ENCODE peak calls at places on chromosomes 2 and 18, in seven cellular contexts. D, V, M, K, O, A and B are unnamed samples.
A peak's percentile ranks its signal among the peaks of the same experiment; 100 is the strongest.

GRCh38 chr2:230011617-230012016 is 57.1 kb downstream of the SLC16A14 start:
- DNase-seq in D (no peak), V (no peak), M (no peak), K (no peak), O (no peak), A (no peak), B (no peak)

GRCh38 chr18:48061781-48062570 is 131.5 kb upstream of the SMAD2 start:
- DNase-seq in D (no peak), V (no peak), M (no peak), K (no peak), O (no peak), A (no peak), B (no peak)

GRCh38 chr2:43022896-43023295 is 203.5 kb downstream of the ZFP36L2 start:
- DNase-seq in D (no peak), V (no peak), M (no peak), K (no peak), O (no peak), A (no peak), B (no peak)

GRCh38 chr2:197576631-197577030 is 60.8 kb downstream of the MOB4 start:
- DNase-seq in D (no peak), V (no peak), M (no peak), K (no peak), O (peak; percentile 18), A (no peak), B (no peak)

GRCh38 chr2:228628682-228629081 is 447.2 kb upstream of the SPHKAP start:
- DNase-seq in D (no peak), V (no peak), M (no peak), K (no peak), O (no peak), A (no peak), B (no peak)

GRCh38 chr2:192410319-192410718 is 215.6 kb upstream of the TMEFF2 start:
- DNase-seq in D (no peak), V (no peak), M (no peak), K (no peak), O (no peak), A (no peak), B (no peak)

GRCh38 chr18:12679183-12679786 is 21.4 kb upstream of the SPIRE1 start:
- DNase-seq in D (no peak), V (no peak), M (no peak), K (no peak), O (no peak), A (no peak), B (no peak)

GRCh38 chr2:205659922-205660321 is 22.4 kb upstream of the NRP2 start:
- DNase-seq in D (no peak), V (no peak), M (no peak), K (no peak), O (no peak), A (peak; percentile 10), B (no peak)

GRCh38 chr2:63643486-63643885 is 54.7 kb downstream of the MDH1 start:
- DNase-seq in D (no peak), V (no peak), M (no peak), K (no peak), O (no peak), A (no peak), B (no peak)

GRCh38 chr2:239124152-239124899 is 276.4 kb downstream of the TWIST2 start:
- DNase-seq in D (no peak), V (no peak), M (no peak), K (no peak), O (no peak), A (no peak), B (no peak)

GRCh38 chr2:45370367-45370766 is 240.7 kb downstream of the SRBD1 start:
- DNase-seq in D (no peak), V (no peak), M (no peak), K (no peak), O (no peak), A (no peak), B (no peak)

GRCh38 chr2:58428553-58429284 is 187.6 kb upstream of the FANCL start:
- DNase-seq in D (peak; percentile 91), V (no peak), M (no peak), K (no peak), O (no peak), A (peak; percentile 82), B (no peak)

GRCh38 chr2:234463626-234464290 is 33.1 kb downstream of the ARL4C start:
- DNase-seq in D (peak; percentile 73), V (no peak), M (no peak), K (no peak), O (no peak), A (no peak), B (no peak)

GRCh38 chr2:189406612-189407011 is 34.7 kb upstream of the WDR75 start:
- DNase-seq in D (no peak), V (no peak), M (no peak), K (no peak), O (no peak), A (no peak), B (no peak)

GRCh38 chr2:168517801-168518200 is 61.7 kb downstream of the CERS6 start:
- DNase-seq in D (no peak), V (no peak), M (no peak), K (no peak), O (no peak), A (no peak), B (no peak)

GRCh38 chr2:178895171-178895570 is 87.9 kb upstream of the TTN start:
- DNase-seq in D (no peak), V (no peak), M (no peak), K (no peak), O (no peak), A (no peak), B (no peak)

GRCh38 chr2:508121-508520 is 169.1 kb downstream of the TMEM18 start:
- DNase-seq in D (no peak), V (no peak), M (no peak), K (no peak), O (no peak), A (no peak), B (no peak)

GRCh38 chr2:503288-503999 is 173.8 kb downstream of the TMEM18 start:
- DNase-seq in D (no peak), V (no peak), M (no peak), K (no peak), O (no peak), A (no peak), B (no peak)

GRCh38 chr2:506866-507265 is 170.3 kb downstream of the TMEM18 start:
- DNase-seq in D (no peak), V (no peak), M (no peak), K (no peak), O (no peak), A (peak; percentile 26), B (no peak)

GRCh38 chr2:502831-503230 is 174.4 kb downstream of the TMEM18 start:
- DNase-seq in D (no peak), V (no peak), M (no peak), K (no peak), O (no peak), A (no peak), B (no peak)

DNA sequence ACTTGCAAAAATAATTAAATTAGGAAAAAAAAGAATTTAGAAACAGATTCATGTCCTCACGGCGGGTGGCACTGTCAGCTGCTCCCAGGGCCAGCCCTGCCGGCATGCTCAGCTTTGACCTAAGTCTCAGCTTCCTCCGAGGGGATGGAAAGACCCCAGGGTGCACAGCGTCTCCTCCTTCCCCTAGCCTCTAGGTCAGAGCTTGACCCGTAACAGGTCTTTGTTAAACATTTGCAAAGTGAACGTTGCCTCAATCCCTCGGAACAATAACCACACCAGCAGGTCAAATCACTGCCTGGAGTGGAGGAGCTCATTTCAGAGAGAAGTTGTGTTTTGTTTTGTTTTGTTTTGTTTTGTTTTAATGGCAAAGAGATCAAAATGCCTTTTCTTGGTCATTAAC is 171.3 kb downstream of the TMEM18 start:
- DNase-seq in D (no peak), V (no peak), M (no peak), K (no peak), O (no peak), A (peak; percentile 48), B (no peak)
- TF ChIP-seq JUND in D (no peak), V (no peak), M (no peak), K (no peak), O (no peak), A (no peak), B (no peak)

DNA sequence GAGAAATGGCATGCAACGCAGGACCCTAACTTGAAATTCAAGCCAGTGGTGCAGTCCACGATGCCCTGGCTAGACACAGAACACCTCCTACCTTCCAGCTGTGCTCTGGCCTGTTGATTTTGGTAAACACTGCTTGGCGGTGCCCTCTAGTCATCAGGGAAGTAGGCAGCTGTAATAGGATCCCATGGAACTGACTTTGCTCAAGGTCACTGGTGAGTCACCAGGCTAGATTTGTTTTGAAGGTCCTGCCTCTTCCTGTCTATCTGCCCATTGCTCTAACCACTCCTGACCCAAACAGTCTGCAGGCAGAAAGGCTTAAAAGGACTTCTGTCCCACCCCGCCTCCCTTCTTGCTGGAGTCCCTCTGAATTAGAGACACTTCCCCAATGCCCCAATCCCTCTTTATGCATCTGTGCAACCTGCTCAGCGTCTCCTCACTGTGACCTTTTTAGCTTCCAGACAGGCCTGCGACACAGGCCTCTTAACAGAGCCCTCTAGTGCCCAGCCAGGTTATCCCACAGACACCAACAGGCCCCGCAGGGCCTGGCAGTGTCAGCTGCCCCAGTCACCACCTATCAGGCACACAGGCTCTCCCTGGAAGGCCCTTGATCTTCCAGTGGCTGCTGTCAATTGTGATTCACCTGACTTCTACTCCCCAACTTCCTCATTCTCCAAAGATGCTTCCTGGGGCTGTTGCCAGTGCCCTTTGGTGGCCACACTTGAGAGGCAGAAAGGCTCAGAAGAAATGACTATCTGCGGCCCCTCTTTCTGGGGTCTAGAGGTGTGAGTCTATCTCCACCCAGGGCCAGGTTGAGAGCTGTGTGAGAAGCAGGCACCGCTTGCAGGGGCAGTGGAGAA is 5.2 kb downstream of the TMEM127 start:
- DNase-seq in D (peak; percentile 81), V (peak; percentile 56), M (peak; percentile 82), K (no peak), O (peak; percentile 100), A (peak; percentile 57), B (peak; percentile 72)
- TF ChIP-seq JUND in D (peak; percentile 68), V (peak; percentile 93), M (peak; percentile 81), K (no peak), O (peak; percentile 99), A (no peak), B (no peak)

GRCh38 chr18:79947054-79947755 is 4.2 kb downstream of the SLC66A2 start:
- DNase-seq in D (no peak), V (no peak), M (no peak), K (no peak), O (no peak), A (no peak), B (peak; percentile 42)
- TF ChIP-seq JUND in D (no peak), V (no peak), M (no peak), K (no peak), O (no peak), A (no peak), B (no peak)

GRCh38 chr2:149170911-149171310 is 132.4 kb downstream of the LYPD6B start:
- DNase-seq in D (no peak), V (no peak), M (no peak), K (no peak), O (no peak), A (no peak), B (no peak)

GRCh38 chr2:149166958-149167810 is 128.7 kb downstream of the LYPD6B start:
- DNase-seq in D (no peak), V (no peak), M (peak; percentile 10), K (peak; percentile 67), O (no peak), A (no peak), B (peak; percentile 29)

GRCh38 chr2:149170156-149170555 is 131.7 kb downstream of the LYPD6B start:
- DNase-seq in D (no peak), V (no peak), M (no peak), K (no peak), O (no peak), A (no peak), B (no peak)

GRCh38 chr2:149169653-149170052 is 131.2 kb downstream of the LYPD6B start:
- DNase-seq in D (no peak), V (no peak), M (peak; percentile 83), K (no peak), O (no peak), A (no peak), B (peak; percentile 72)

GRCh38 chr2:149167941-149168340 is 129.4 kb downstream of the LYPD6B start:
- DNase-seq in D (no peak), V (no peak), M (no peak), K (no peak), O (no peak), A (no peak), B (no peak)
- TF ChIP-seq JUND in D (no peak), V (no peak), M (no peak), K (no peak), O (no peak), A (no peak), B (no peak)